ENCODE peak calls at places on chromosomes 12 and 14, in ten cellular contexts. V is neural progenitor cell, Z is GM06990, P is lower leg skin, K is mesothelial cell of epicardium, Y is dorsolateral prefrontal cortex, D is endothelial cell, H is GM20000, J is thyroid gland, W is fibroblast of mammary gland. F is an unnamed sample.

GRCh38 chr14:75977544-75977943 is 4.3 kb downstream of the TGFB3 start:
- DNase-seq in V (no peak), Z (no peak), P (no peak), K (no peak), Y (no peak), D (no peak), H (no peak), J (no peak), W (peak; percentile 69), F (no peak)

GRCh38 chr12:47033081-47033480 is 46.3 kb upstream of the PCED1B start:
- DNase-seq in V (no peak), Z (no peak), P (peak; percentile 33), K (no peak), Y (no peak), D (no peak), H (no peak), J (peak; percentile 35), W (peak; percentile 33), F (peak; percentile 48)

GRCh38 chr12:103632554-103633216 is 45.6 kb downstream of the STAB2 start:
- DNase-seq in V (peak; percentile 85), Z (peak; percentile 51), P (no peak), K (peak; percentile 55), Y (no peak), D (peak; percentile 94), H (peak; percentile 87), J (peak; percentile 68), W (peak; percentile 58), F (peak; percentile 61)

GRCh38 chr12:132747896-132748295 is 13.7 kb downstream of the ANKLE2 start:
- DNase-seq in V (no peak), Z (no peak), P (no peak), K (no peak), Y (no peak), D (no peak), H (no peak), J (no peak), W (no peak), F (no peak)

GRCh38 chr14:101478796-101479410 is 82.4 kb upstream of the DIO3 start:
- DNase-seq in V (no peak), Z (no peak), P (no peak), K (peak; percentile 22), Y (peak; percentile 12), D (no peak), H (no peak), J (no peak), W (no peak), F (no peak)

GRCh38 chr12:5309654-5310053 is 122.3 kb upstream of the NTF3 start:
- DNase-seq in V (no peak), Z (no peak), P (peak; percentile 70), K (no peak), Y (no peak), D (no peak), H (no peak), J (peak; percentile 33), W (no peak), F (no peak)

GRCh38 chr12:46956451-46957035 is 122.9 kb upstream of the PCED1B start:
- DNase-seq in V (no peak), Z (no peak), P (no peak), K (no peak), Y (no peak), D (no peak), H (no peak), J (no peak), W (no peak), F (no peak)

GRCh38 chr12:9869307-9870161 is at the start of gene CLEC2B:
- DNase-seq in V (peak; percentile 16), Z (no peak), P (no peak), K (no peak), Y (no peak), D (no peak), H (no peak), J (no peak), W (peak; percentile 97), F (peak; percentile 95)

GRCh38 chr12:68831272-68831671 is 23.3 kb downstream of the MDM2 start:
- DNase-seq in V (peak; percentile 8), Z (no peak), P (no peak), K (no peak), Y (no peak), D (no peak), H (no peak), J (no peak), W (no peak), F (no peak)

GRCh38 chr12:68831751-68832503 is 23.9 kb downstream of the MDM2 start:
- DNase-seq in V (no peak), Z (no peak), P (no peak), K (no peak), Y (no peak), D (no peak), H (no peak), J (no peak), W (no peak), F (no peak)

GRCh38 chr12:68832504-68832867 is 24.5 kb downstream of the MDM2 start:
- DNase-seq in V (no peak), Z (no peak), P (no peak), K (no peak), Y (no peak), D (no peak), H (no peak), J (peak; percentile 11), W (no peak), F (no peak)

GRCh38 chr12:68835333-68835908 is 27.4 kb downstream of the MDM2 start:
- DNase-seq in V (peak; percentile 15), Z (no peak), P (no peak), K (no peak), Y (no peak), D (no peak), H (no peak), J (no peak), W (no peak), F (no peak)

GRCh38 chr12:68833508-68833907 is 25.5 kb downstream of the MDM2 start:
- DNase-seq in V (no peak), Z (no peak), P (no peak), K (no peak), Y (no peak), D (no peak), H (no peak), J (no peak), W (no peak), F (no peak)
- TF ChIP-seq CTCF in V (no peak), Z (no peak), P (no peak), K (no peak), Y (no peak), D (no peak), H (no peak), J (no peak), W (no peak), F (no peak)

GRCh38 chr12:124995200-124995961 is 1.9 kb downstream of the BRI3BP start:
- DNase-seq in V (no peak), Z (peak; percentile 41), P (no peak), K (no peak), Y (no peak), D (no peak), H (peak; percentile 65), J (no peak), W (no peak), F (no peak)

GRCh38 chr12:124993568-124994434 is at the start of gene BRI3BP:
- DNase-seq in V (peak; percentile 70), Z (peak; percentile 83), P (peak; percentile 28), K (peak; percentile 60), Y (peak; percentile 44), D (peak; percentile 47), H (peak; percentile 89), J (peak; percentile 65), W (peak; percentile 41), F (peak; percentile 48)

GRCh38 chr12:124998705-124999104 is 5.3 kb downstream of the BRI3BP start:
- DNase-seq in V (no peak), Z (no peak), P (no peak), K (no peak), Y (no peak), D (no peak), H (no peak), J (no peak), W (no peak), F (no peak)

GRCh38 chr12:124994435-124994975 is 1.1 kb downstream of the BRI3BP start:
- DNase-seq in V (peak; percentile 19), Z (no peak), P (no peak), K (no peak), Y (no peak), D (no peak), H (no peak), J (no peak), W (no peak), F (no peak)

DNA sequence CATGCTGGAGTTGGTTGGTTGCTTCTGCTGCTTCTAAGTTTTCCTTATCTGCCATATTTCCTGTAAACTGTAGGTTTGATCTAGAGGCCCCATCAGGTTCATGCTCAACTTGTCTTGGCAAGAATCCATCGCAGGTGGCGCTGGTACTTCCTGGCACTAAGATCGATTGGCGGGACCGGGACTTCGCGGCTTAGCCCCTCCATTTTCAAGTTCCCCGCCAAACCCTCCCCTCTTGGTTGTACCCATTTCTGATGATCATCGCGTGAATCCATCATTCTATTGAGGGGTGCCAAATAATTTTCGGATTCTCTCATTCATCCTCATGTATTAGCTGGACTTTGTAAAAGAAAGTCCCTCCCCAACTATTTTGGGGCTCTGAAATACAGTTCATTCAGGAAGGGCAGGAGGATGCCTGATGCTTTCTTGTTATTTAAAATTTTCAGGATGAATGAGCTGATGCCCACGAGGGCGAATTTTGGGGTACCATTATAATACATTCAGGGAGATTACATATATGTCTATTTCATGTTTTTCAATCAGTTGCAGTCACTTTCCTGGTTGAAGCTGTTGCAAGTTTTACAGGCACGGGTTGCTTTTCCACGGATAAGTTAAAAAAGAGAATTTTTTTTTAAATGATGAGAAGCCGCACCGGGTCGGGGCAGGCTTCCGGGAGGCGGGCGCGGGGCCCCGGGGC is 424 bp upstream of the BRI3BP start:
- DNase-seq in V (peak; percentile 85), Z (peak; percentile 69), P (peak; percentile 27), K (peak; percentile 58), Y (no peak), D (peak; percentile 81), H (peak; percentile 83), J (peak; percentile 66), W (peak; percentile 36), F (peak; percentile 41)
- TF ChIP-seq CTCF in V (peak; percentile 71), Z (peak; percentile 78), P (no peak), K (peak; percentile 19), Y (no peak), D (peak; percentile 17), H (peak; percentile 51), J (no peak), W (peak; percentile 20), F (no peak)

GRCh38 chr12:14135996-14136395 is 154.6 kb upstream of the GRIN2B start:
- DNase-seq in V (no peak), Z (no peak), P (no peak), K (no peak), Y (no peak), D (no peak), H (no peak), J (no peak), W (no peak), F (no peak)

DNA sequence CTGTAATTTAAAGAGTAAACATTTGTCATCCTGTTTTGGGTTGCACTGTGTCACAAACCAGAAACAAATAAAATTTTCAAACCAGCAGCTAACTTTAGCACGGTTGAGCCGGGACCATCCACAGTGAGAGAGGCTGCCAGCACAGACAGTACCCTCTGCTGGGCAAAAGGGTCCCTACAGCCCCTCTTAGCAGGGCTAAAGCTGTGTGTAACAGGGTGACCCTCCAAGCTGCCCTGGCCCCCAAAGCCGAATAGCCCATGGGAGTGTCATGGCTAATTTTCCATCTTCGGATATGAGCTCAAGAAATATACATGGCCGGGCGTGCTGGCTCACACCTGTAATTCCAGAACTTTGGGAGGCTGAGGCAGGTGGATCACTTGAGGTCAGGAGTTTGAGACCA is 157.1 kb upstream of the GRIN2B start:
- DNase-seq in V (peak; percentile 62), Z (no peak), P (no peak), K (no peak), Y (no peak), D (peak; percentile 46), H (no peak), J (no peak), W (no peak), F (no peak)
- TF ChIP-seq CTCF in V (peak; percentile 72), Z (peak; percentile 40), P (no peak), K (peak; percentile 7), Y (no peak), D (peak; percentile 37), H (no peak), J (no peak), W (no peak), F (no peak)

DNA sequence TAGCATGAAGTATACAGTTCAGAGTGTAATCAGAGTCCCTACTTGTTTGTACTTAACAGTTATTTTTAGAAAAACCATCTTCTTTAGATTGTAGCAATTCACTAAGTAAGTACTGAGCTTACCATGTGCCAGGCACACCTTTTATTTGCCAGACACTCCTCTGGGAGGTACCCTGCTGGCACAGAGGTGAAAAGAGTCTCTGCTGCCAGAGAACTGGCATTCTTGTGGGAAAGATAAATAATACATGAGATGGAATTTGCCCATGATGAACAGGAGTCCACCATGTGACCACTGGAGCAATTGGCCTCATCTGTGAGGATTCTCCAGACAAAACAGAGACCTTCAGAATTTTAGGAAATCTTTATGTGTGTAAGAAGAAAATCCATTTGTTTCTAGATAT is 199.3 kb upstream of the SLC16A7 start:
- DNase-seq in V (no peak), Z (no peak), P (no peak), K (no peak), Y (no peak), D (no peak), H (no peak), J (no peak), W (no peak), F (no peak)
- TF ChIP-seq CTCF in V (no peak), Z (no peak), P (no peak), K (no peak), Y (no peak), D (no peak), H (no peak), J (no peak), W (no peak), F (no peak)

F was measured in cardiac fibroblast.